ENCODE peak calls at places on chromosomes 6 and 20, in seven cellular contexts. S, T, E, A, J, D and P are unnamed samples.

GRCh38 chr6:137241481-137242011 is 22.4 kb upstream of the IFNGR1 start:
- DNase-seq in A (no peak), J (no peak), D (no peak), S (no peak), E (peak; percentile 73), T (no peak), P (no peak)

GRCh38 chr6:108946695-108947094 is 98.5 kb downstream of the ARMC2 start:
- DNase-seq in S (no peak), J (peak; percentile 50), T (no peak), A (no peak), D (no peak), E (no peak), P (no peak)

GRCh38 chr6:90611996-90612690 is 25.3 kb upstream of the MAP3K7 start:
- DNase-seq in E (no peak), T (no peak), D (no peak), S (peak; percentile 33), J (no peak), A (no peak), P (no peak)

GRCh38 chr20:17557675-17558006 is 12.2 kb upstream of the DSTN start:
- DNase-seq in D (no peak), J (peak; percentile 59), A (no peak), S (no peak), T (no peak), E (peak; percentile 93), P (no peak)

GRCh38 chr6:24078200-24078599 is 47.8 kb upstream of the NRSN1 start:
- DNase-seq in J (no peak), S (no peak), T (no peak), A (no peak), D (no peak), E (no peak), P (no peak)

GRCh38 chr6:23106951-23107350 is 537.6 kb downstream of the HDGFL1 start:
- DNase-seq in S (no peak), E (no peak), A (no peak), D (no peak), J (no peak), T (no peak), P (no peak)

GRCh38 chr20:59939052-59939878 is 840 bp downstream of the PPP1R3D start:
- DNase-seq in A (peak; percentile 43), D (no peak), E (peak; percentile 49), T (peak; percentile 32), J (peak; percentile 21), S (no peak), P (peak; percentile 32)

GRCh38 chr6:1554241-1554880 is 55.4 kb upstream of the FOXC1 start:
- DNase-seq in T (no peak), A (no peak), E (no peak), D (peak; percentile 45), J (no peak), S (peak; percentile 63), P (no peak)

GRCh38 chr20:1877604-1878195 is 17.5 kb upstream of the SIRPA start:
- DNase-seq in S (no peak), D (peak; percentile 60), E (no peak), A (no peak), T (no peak), J (no peak), P (no peak)

GRCh38 chr20:3486850-3487249 is 16.0 kb downstream of the ATRN start:
- DNase-seq in A (no peak), E (no peak), D (no peak), S (no peak), J (no peak), T (no peak), P (no peak)

GRCh38 chr6:8462694-8463093 is 27.3 kb upstream of the SLC35B3 start:
- DNase-seq in S (no peak), J (no peak), T (no peak), A (no peak), D (no peak), E (no peak), P (no peak)

GRCh38 chr6:3222506-3223038 is 4.9 kb downstream of the TUBB2B start:
- DNase-seq in J (no peak), D (no peak), A (no peak), E (no peak), S (no peak), T (no peak), P (no peak)

GRCh38 chr6:82365011-82365751 is 1.6 kb downstream of the TPBG start:
- DNase-seq in S (peak; percentile 70), E (peak; percentile 20), D (no peak), T (peak; percentile 56), A (peak; percentile 31), J (peak; percentile 15), P (no peak)

GRCh38 chr20:21102691-21103311 is 3.4 kb downstream of the LINC00237 start:
- DNase-seq in D (peak; percentile 52), T (peak; percentile 38), E (no peak), J (no peak), S (peak; percentile 58), A (peak; percentile 39), P (peak; percentile 45)

GRCh38 chr20:51497542-51498467 is 44.7 kb downstream of the NFATC2 start:
- DNase-seq in E (no peak), J (peak; percentile 38), A (peak; percentile 31), D (no peak), T (peak; percentile 69), S (no peak), P (peak; percentile 53)

GRCh38 chr6:28252507-28252975 is 472 bp upstream of the ZKSCAN4 start:
- DNase-seq in T (no peak), S (peak; percentile 43), J (no peak), D (no peak), E (no peak), A (no peak), P (no peak)

GRCh38 chr20:48742912-48743680 is 84.7 kb downstream of the PREX1 start:
- DNase-seq in J (no peak), T (no peak), E (no peak), A (no peak), D (no peak), S (no peak), P (no peak)

GRCh38 chr20:18971574-18971973 is 158.0 kb downstream of the SCP2D1 start:
- DNase-seq in A (no peak), J (no peak), E (no peak), S (no peak), T (no peak), D (no peak), P (no peak)

GRCh38 chr20:10427060-10427692 is 6.8 kb downstream of the MKKS start:
- DNase-seq in E (peak; percentile 69), T (no peak), D (peak; percentile 64), A (no peak), S (peak; percentile 48), J (peak; percentile 55), P (peak; percentile 64)

GRCh38 chr6:52538921-52539354 is 37.9 kb downstream of the TRAM2 start:
- DNase-seq in D (no peak), T (no peak), E (no peak), A (no peak), S (no peak), J (no peak), P (no peak)

GRCh38 chr6:129672883-129673631 is 36.9 kb downstream of the ARHGAP18 start:
- DNase-seq in E (peak; percentile 69), S (no peak), T (peak; percentile 54), D (no peak), J (no peak), A (no peak), P (no peak)

GRCh38 chr6:17204548-17204947 is 76.6 kb upstream of the RBM24 start:
- DNase-seq in A (no peak), D (no peak), S (no peak), E (no peak), T (no peak), J (no peak), P (no peak)

GRCh38 chr6:135657207-135657606 is 159.7 kb upstream of the AHI1 start:
- DNase-seq in A (no peak), E (no peak), D (no peak), S (no peak), J (no peak), T (no peak), P (no peak)

GRCh38 chr6:63305278-63305677 is 14.5 kb downstream of the LGSN start:
- DNase-seq in S (no peak), A (peak; percentile 56), J (no peak), T (no peak), D (no peak), E (no peak), P (no peak)

GRCh38 chr6:152942319-152942869 is 40.4 kb downstream of the FBXO5 start:
- DNase-seq in A (no peak), E (no peak), J (no peak), T (no peak), S (no peak), D (no peak), P (no peak)

GRCh38 chr6:148521586-148521985 is 178.9 kb downstream of the SASH1 start:
- DNase-seq in A (no peak), S (no peak), J (no peak), D (no peak), T (no peak), E (no peak), P (no peak)

GRCh38 chr6:11096109-11096508 is 2.5 kb downstream of the SMIM13 start:
- DNase-seq in T (no peak), S (peak; percentile 60), E (peak; percentile 43), J (no peak), D (no peak), A (peak; percentile 31), P (no peak)

GRCh38 chr6:1110164-1110563 is 201.7 kb upstream of the FOXQ1 start:
- DNase-seq in J (no peak), A (no peak), S (peak; percentile 85), T (no peak), E (peak; percentile 53), D (no peak), P (no peak)

GRCh38 chr20:46770330-46771194 is 61.1 kb downstream of the SLC2A10 start:
- DNase-seq in D (no peak), J (no peak), A (no peak), T (no peak), E (no peak), S (no peak), P (no peak)

GRCh38 chr6:20599302-20600051 is 65.2 kb downstream of the CDKAL1 start:
- DNase-seq in A (no peak), S (no peak), D (no peak), J (no peak), E (no peak), T (peak; percentile 25), P (no peak)